ENCODE peak calls at places on chromosomes 3 and 15, in five cellular contexts. F, N, S, J and A are unnamed samples.

GRCh38 chr3:95813261-95813660 is 1001.1 kb upstream of the EPHA6 start:
- DNase-seq in S (no peak), J (no peak), F (no peak), N (no peak), A (no peak)

GRCh38 chr3:57755368-57756021 is 614 bp upstream of the SLMAP start:
- DNase-seq in J (peak; percentile 72), S (peak; percentile 55), N (no peak), F (no peak), A (no peak)

GRCh38 chr15:55168350-55168974 is 28.3 kb downstream of the RSL24D1 start:
- DNase-seq in N (peak; percentile 35), F (peak; percentile 27), S (peak; percentile 48), J (peak; percentile 75), A (no peak)

GRCh38 chr15:48514103-48514817 is 131.2 kb downstream of the FBN1 start:
- DNase-seq in J (no peak), F (no peak), S (no peak), N (no peak), A (no peak)

GRCh38 chr3:54120657-54121403 is 1.5 kb upstream of the CACNA2D3 start:
- DNase-seq in J (no peak), N (peak; percentile 46), F (peak; percentile 17), S (peak; percentile 27), A (no peak)

GRCh38 chr3:126065876-126066275 is 18.0 kb downstream of the SLC41A3 start:
- DNase-seq in F (no peak), S (no peak), N (no peak), J (no peak), A (peak; percentile 22)

GRCh38 chr3:52838561-52839267 is 3.9 kb upstream of the MUSTN1 start:
- DNase-seq in N (no peak), F (no peak), S (no peak), J (peak; percentile 53), A (no peak)

GRCh38 chr3:143267984-143268383 is 148.4 kb downstream of the CHST2 start:
- DNase-seq in N (no peak), F (no peak), J (no peak), S (no peak), A (no peak)

GRCh38 chr3:16171009-16171408 is 3.5 kb upstream of the GALNT15 start:
- DNase-seq in S (no peak), J (no peak), F (no peak), N (no peak), A (no peak)

GRCh38 chr15:98548172-98548971 is 100.0 kb upstream of the IGF1R start:
- DNase-seq in F (peak; percentile 70), N (peak; percentile 76), J (peak; percentile 23), S (peak; percentile 44), A (peak; percentile 87)

GRCh38 chr3:169660709-169661566 is 2.6 kb downstream of the MECOM start:
- DNase-seq in F (no peak), S (peak; percentile 59), N (no peak), J (peak; percentile 40), A (no peak)

GRCh38 chr15:100515758-100516157 is 13.0 kb downstream of the CERS3 start:
- DNase-seq in S (no peak), J (no peak), F (no peak), N (no peak), A (no peak)

GRCh38 chr15:50883903-50884302 is 24.6 kb upstream of the AP4E1 start:
- DNase-seq in S (no peak), N (no peak), J (peak; percentile 47), F (no peak), A (no peak)

GRCh38 chr3:134427400-134428111 is 53.3 kb upstream of the AMOTL2 start:
- DNase-seq in F (no peak), N (no peak), S (no peak), J (no peak), A (peak; percentile 77)

GRCh38 chr3:46483799-46484198 is 14.0 kb upstream of the RTP3 start:
- DNase-seq in F (no peak), N (no peak), J (no peak), S (no peak), A (no peak)

GRCh38 chr15:92733090-92733933 is 77.7 kb upstream of the FAM174B start:
- DNase-seq in F (no peak), N (no peak), S (no peak), J (no peak), A (no peak)

DNA sequence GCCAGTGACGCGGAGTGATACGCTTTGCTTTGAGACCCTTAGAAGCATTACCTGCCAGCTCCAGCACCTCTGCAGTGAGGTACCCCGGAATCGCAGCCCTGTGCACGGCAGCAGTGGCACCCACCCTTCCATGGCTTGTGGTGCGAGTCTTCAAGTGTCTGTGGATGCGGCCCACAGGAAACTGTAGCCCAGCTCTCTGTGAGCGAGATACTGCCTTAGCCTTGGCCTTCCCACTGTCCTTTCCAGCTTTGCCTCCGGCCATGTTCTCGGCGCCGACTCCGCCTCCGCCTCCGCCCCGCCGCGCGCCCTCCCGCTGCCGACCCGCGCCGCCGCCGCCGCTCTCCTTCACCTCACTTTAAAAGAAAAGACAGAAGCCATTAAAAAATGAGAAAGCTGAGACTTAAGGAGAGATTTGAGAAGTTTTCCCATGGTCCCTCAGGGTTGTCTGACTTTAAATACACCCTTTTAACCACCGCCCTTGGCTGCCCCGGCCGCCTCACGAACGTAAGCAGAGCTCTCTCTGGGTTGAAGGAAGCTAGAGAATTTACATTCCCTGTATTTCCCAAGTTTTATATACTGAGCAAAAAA is 78.5 kb upstream of the FAM174B start:
- DNase-seq in N (peak; percentile 61), F (no peak), S (no peak), J (peak; percentile 17), A (no peak)
- H3K9me3 ChIP-seq in N (no peaks in the 10 kb centered on the region), F (no peaks in the 10 kb centered on the region), S (no peaks in the 10 kb centered on the region), J (no peaks in the 10 kb centered on the region), A (no peaks in the 10 kb centered on the region)

DNA sequence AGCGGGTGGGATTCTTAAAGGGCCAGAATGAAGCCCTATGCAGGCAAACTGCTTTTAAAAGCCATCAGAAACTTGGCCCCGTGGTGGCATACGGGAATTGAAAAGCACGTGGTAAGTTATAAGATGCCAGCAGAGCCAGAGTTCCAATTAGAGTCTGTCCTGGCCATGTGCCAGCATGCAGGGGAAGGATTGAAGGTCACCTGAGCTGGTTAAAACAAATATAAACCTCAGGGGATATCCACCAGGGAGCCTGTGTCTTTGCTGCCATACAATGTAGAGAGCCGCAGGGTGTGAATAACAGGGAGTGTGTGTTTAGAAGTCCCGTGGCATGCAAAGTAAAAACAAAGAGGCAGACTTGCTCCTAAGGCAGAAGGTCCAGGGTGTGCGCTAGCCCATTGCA is 381.0 kb upstream of the NDN start:
- DNase-seq in F (no peak), J (no peak), N (no peak), S (no peak), A (no peak)
- H3K9me3 ChIP-seq in F (no peaks in the 10 kb centered on the region), J (peaks cover 11% of the 10 kb centered on the region), N (no peaks in the 10 kb centered on the region), S (peaks cover 2% of the 10 kb centered on the region), A (no peaks in the 10 kb centered on the region)

DNA sequence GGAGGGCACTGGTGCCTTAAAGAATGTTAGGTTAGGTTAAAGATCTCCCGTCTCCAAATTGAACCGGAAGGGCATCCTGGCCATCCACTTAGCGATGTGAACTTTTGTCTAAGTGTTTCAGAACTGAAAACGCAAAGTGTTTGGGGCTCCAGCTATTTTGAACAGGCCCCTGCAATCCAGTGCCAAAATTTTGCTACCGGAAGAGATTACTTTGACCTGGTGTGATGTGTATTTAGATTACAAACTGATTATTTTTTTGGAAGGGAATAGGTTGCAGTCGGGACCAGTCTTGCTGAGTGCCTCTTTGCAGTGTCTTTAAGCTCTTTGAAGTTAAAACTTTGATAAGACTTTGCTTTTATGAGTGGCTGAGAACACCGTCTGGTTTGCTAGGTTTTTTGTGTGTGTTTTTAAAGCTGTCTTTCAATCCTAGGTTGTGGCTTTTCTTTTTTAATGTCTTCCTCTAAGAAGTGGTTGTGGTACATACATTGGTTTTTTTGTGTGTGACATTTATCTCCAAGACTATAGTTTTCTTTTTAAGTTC is 179.6 kb downstream of the OR4M2 start:
- DNase-seq in F (no peak), S (no peak), N (no peak), J (peak; percentile 80), A (no peak)
- H3K9me3 ChIP-seq in F (no peaks in the 10 kb centered on the region), S (peaks cover 26% of the 10 kb centered on the region), N (no peaks in the 10 kb centered on the region), J (no peaks in the 10 kb centered on the region), A (no peaks in the 10 kb centered on the region)

GRCh38 chr3:154050766-154051165 is 70.4 kb upstream of the ARHGEF26 start:
- DNase-seq in J (no peak), S (no peak), F (no peak), N (no peak), A (no peak)

GRCh38 chr3:154050216-154050615 is 71.0 kb upstream of the ARHGEF26 start:
- DNase-seq in N (no peak), S (no peak), J (no peak), F (no peak), A (no peak)
- H3K9me3 ChIP-seq in N (no peaks in the 10 kb centered on the region), S (no peaks in the 10 kb centered on the region), J (no peaks in the 10 kb centered on the region), F (no peaks in the 10 kb centered on the region), A (no peaks in the 10 kb centered on the region)

GRCh38 chr3:138549578-138549977 is 44.5 kb downstream of the CEP70 start:
- DNase-seq in J (no peak), S (no peak), F (no peak), N (no peak), A (no peak)
- H3K9me3 ChIP-seq in J (peaks cover 15% of the 10 kb centered on the region), S (peaks cover 9% of the 10 kb centered on the region), F (peaks cover 20% of the 10 kb centered on the region), N (no peaks in the 10 kb centered on the region), A (peaks cover 3% of the 10 kb centered on the region)

GRCh38 chr3:5543047-5543446 is 355.5 kb downstream of the EDEM1 start:
- DNase-seq in F (no peak), J (no peak), S (no peak), N (no peak), A (no peak)
- H3K9me3 ChIP-seq in F (peaks cover 18% of the 10 kb centered on the region), J (peaks cover 10% of the 10 kb centered on the region), S (peaks cover 11% of the 10 kb centered on the region), N (no peaks in the 10 kb centered on the region), A (no peaks in the 10 kb centered on the region)

DNA sequence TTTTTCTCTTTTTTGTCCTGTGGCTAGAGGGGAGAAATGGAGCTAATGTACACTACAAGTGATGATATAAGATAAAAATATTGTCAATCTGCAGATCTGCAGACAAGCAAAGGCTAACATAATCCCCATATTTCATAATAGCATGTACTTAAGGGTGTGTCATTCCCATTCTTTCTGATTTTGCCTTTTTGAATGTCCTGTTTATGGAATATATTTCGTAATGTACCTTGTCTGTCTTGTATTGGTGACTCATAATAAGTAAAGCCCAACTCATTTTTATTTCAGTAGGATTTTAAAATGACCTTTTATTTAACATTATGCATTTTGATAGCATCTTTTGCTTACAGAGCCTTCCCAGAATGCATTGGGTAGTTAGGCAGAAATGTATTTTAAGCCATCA is 188.7 kb downstream of the CADPS start:
- DNase-seq in N (no peak), J (no peak), S (no peak), F (no peak), A (no peak)
- H3K9me3 ChIP-seq in N (no peaks in the 10 kb centered on the region), J (no peaks in the 10 kb centered on the region), S (no peaks in the 10 kb centered on the region), F (no peaks in the 10 kb centered on the region), A (no peaks in the 10 kb centered on the region)